ENCODE peak calls at places on chromosomes 5 and 9, in six cellular contexts. One of them, this sample, is unnamed.
A peak's percentile ranks its signal among the peaks of the same experiment; 100 is the strongest.

GRCh38 chr5:92613546-92613945 is 967.5 kb downstream of the NR2F1-AS1 start:
- DNase-seq in spleen: no peak
- DNase-seq in stomach: no peak
- DNase-seq in SK-N-SH: no peak
- DNase-seq in Panc1: no peak
- DNase-seq in HCT116: peak; percentile 1
- DNase-seq in this sample: no peak

GRCh38 chr9:113654605-113655193 is 191.2 kb downstream of the RGS3 start:
- DNase-seq in SK-N-SH: no peak
- DNase-seq in HCT116: no peak
- DNase-seq in stomach: no peak
- DNase-seq in Panc1: no peak
- DNase-seq in spleen: no peak
- DNase-seq in this sample: no peak

GRCh38 chr5:58582004-58582403 is 871 bp upstream of the RAB3C start:
- DNase-seq in spleen: peak; percentile 82
- DNase-seq in Panc1: no peak
- DNase-seq in HCT116: no peak
- DNase-seq in stomach: no peak
- DNase-seq in SK-N-SH: peak; percentile 65
- DNase-seq in this sample: no peak

GRCh38 chr9:16342621-16343020 is 527.8 kb downstream of the BNC2 start:
- DNase-seq in spleen: no peak
- DNase-seq in SK-N-SH: no peak
- DNase-seq in stomach: no peak
- DNase-seq in Panc1: no peak
- DNase-seq in HCT116: no peak
- DNase-seq in this sample: no peak

GRCh38 chr5:147857302-147858129 is 21.0 kb upstream of the SCGB3A2 start:
- DNase-seq in stomach: peak; percentile 79
- DNase-seq in Panc1: peak; percentile 52
- DNase-seq in spleen: no peak
- DNase-seq in HCT116: peak; percentile 47
- DNase-seq in SK-N-SH: peak; percentile 21
- DNase-seq in this sample: peak; percentile 75

GRCh38 chr9:20606637-20607036 is 15.7 kb downstream of the MLLT3 start:
- DNase-seq in SK-N-SH: no peak
- DNase-seq in spleen: no peak
- DNase-seq in Panc1: no peak
- DNase-seq in HCT116: no peak
- DNase-seq in stomach: no peak
- DNase-seq in this sample: no peak

GRCh38 chr5:84480873-84481637 is 96.4 kb upstream of the EDIL3 start:
- DNase-seq in HCT116: no peak
- DNase-seq in spleen: no peak
- DNase-seq in stomach: no peak
- DNase-seq in SK-N-SH: no peak
- DNase-seq in Panc1: no peak
- DNase-seq in this sample: no peak

GRCh38 chr5:107538331-107539162 is 132.2 kb downstream of the EFNA5 start:
- DNase-seq in Panc1: no peak
- DNase-seq in SK-N-SH: no peak
- DNase-seq in stomach: no peak
- DNase-seq in HCT116: no peak
- DNase-seq in spleen: no peak
- DNase-seq in this sample: no peak

GRCh38 chr5:151470440-151470839 is 23.0 kb downstream of the SLC36A1 start:
- DNase-seq in Panc1: no peak
- DNase-seq in HCT116: no peak
- DNase-seq in SK-N-SH: no peak
- DNase-seq in stomach: no peak
- DNase-seq in spleen: no peak
- DNase-seq in this sample: no peak

GRCh38 chr9:123893831-123894460 is 36.0 kb downstream of the DENND1A start:
- DNase-seq in stomach: no peak
- DNase-seq in HCT116: no peak
- DNase-seq in SK-N-SH: no peak
- DNase-seq in spleen: no peak
- DNase-seq in Panc1: peak; percentile 2
- DNase-seq in this sample: no peak

GRCh38 chr9:100856238-100856637 is 172.3 kb upstream of the PLPPR1 start:
- DNase-seq in spleen: no peak
- DNase-seq in SK-N-SH: no peak
- DNase-seq in stomach: no peak
- DNase-seq in Panc1: no peak
- DNase-seq in HCT116: no peak
- DNase-seq in this sample: no peak

GRCh38 chr9:81538929-81539716 is 150.2 kb downstream of the TLE1 start:
- DNase-seq in HCT116: no peak
- DNase-seq in spleen: no peak
- DNase-seq in stomach: no peak
- DNase-seq in SK-N-SH: no peak
- DNase-seq in Panc1: no peak
- DNase-seq in this sample: no peak

GRCh38 chr9:77673912-77674791 is 26.0 kb upstream of the GNA14 start:
- DNase-seq in SK-N-SH: no peak
- DNase-seq in spleen: no peak
- DNase-seq in stomach: no peak
- DNase-seq in HCT116: no peak
- DNase-seq in Panc1: no peak
- DNase-seq in this sample: no peak

GRCh38 chr5:103744159-103744558 is 181.6 kb upstream of the NUDT12 start:
- DNase-seq in spleen: no peak
- DNase-seq in Panc1: no peak
- DNase-seq in SK-N-SH: no peak
- DNase-seq in HCT116: no peak
- DNase-seq in stomach: no peak
- DNase-seq in this sample: no peak

GRCh38 chr5:177448244-177448950 is 1.8 kb downstream of the PRR7 start:
- DNase-seq in stomach: no peak
- DNase-seq in spleen: no peak
- DNase-seq in SK-N-SH: no peak
- DNase-seq in HCT116: no peak
- DNase-seq in Panc1: no peak
- DNase-seq in this sample: no peak
- H3K4me3 ChIP-seq in stomach: no peak overlapping the region
- H3K4me3 ChIP-seq in spleen: no peak overlapping the region
- H3K4me3 ChIP-seq in SK-N-SH: peak overlapping the region; percentile 66
- H3K4me3 ChIP-seq in HCT116: peak overlapping the region; percentile 55
- H3K4me3 ChIP-seq in Panc1: peak overlapping the region; percentile 54
- H3K4me3 ChIP-seq in this sample: peak overlapping the region; percentile 59

DNA sequence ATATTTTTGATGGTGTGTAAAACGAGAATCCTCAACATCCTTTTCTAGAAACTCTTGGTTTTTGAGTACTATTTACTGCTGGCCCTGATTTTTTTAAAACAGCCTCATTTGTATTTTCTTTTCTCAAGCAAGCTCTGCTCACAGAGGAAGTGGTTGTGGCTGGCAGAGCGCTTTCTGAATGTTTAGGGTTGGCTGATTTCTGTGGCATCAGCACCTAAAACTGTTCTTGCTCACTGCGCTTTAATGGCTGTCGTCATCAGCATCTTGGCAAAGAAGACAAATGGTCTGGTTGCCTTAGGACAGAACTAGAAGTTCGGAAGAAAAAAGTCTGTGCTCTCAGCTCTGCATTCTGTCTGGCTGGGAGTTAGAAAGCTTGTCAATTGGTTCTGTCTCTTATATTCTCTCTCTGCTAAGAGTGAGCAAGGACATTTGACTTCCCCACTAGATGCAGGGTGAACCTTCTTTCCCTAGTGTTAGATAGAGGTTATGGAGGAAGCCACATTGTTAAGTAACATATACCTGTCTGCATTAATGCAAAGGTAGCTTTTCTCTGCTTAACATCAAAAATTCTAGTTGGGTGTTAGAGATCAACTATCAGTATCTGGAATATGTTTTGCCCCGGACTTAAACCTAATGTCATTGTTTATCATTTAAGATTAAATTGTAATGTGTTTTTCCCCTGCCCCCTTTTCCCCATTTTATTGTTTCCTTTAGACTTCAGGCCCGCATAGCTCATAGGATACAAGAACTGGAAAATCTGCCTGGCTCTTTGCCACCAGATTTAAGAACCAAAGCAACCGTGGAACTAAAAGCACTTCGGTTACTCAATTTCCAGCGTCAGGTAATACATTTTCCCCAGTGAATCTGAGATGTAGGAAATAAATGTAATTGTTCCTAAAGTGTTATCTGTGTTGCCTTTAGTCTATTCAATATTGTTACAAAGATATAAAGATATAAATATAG is 39.0 kb downstream of the SMARCA2 start:
- DNase-seq in stomach: peak; percentile 33
- DNase-seq in spleen: peak; percentile 81
- DNase-seq in HCT116: no peak
- DNase-seq in Panc1: no peak
- DNase-seq in SK-N-SH: no peak
- DNase-seq in this sample: no peak
- H3K27ac ChIP-seq in stomach: peak overlapping the region; percentile 56
- H3K27ac ChIP-seq in spleen: peak overlapping the region; percentile 23
- H3K27ac ChIP-seq in HCT116: no peak overlapping the region
- H3K27ac ChIP-seq in Panc1: no peak overlapping the region
- H3K27ac ChIP-seq in SK-N-SH: no peak overlapping the region
- H3K27ac ChIP-seq in this sample: no peak overlapping the region

DNA sequence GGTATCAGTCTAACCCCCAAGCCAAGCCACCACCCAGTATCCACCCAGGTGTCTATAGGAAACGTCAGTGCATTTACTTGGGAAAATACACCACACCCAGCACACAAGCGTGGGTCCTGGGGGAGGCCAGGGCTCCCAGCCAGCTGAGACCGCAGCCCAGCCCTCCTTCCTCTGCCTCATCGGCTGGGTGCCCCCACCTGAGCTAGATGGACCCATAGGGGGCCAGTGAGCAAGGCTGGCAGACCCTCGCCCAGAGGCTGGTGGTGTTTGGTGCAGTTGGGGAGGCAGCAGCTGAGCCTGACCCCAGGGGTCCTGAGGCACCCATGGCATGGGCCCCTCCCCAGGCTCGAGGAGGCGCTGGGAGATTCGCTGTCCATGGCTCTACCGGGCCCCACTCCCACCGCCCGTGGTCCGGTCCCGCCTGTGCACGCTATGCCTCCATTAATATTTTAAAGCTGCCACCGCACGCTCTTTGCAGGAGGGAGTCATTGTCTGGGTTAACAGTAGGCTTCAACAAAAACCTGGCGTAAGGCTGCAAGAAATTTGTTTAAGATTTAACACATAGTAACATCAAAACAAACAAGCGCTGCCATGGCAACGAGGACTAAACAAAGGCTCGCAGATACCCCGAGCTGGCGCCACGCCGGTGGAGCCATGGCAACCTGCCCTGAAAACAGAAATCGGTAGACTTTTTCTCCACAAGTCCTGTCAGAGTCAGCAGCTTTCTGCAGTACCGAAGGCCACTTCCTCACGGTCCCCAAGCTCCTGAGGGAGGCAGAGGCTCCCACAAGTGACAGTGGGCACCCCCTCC is 20.6 kb downstream of the TPPP start:
- DNase-seq in Panc1: no peak
- DNase-seq in SK-N-SH: peak; percentile 84
- DNase-seq in HCT116: no peak
- DNase-seq in spleen: peak; percentile 77
- DNase-seq in stomach: peak; percentile 64
- DNase-seq in this sample: peak; percentile 45
- TF ChIP-seq POLR2AphosphoS5 in Panc1: no peak
- TF ChIP-seq POLR2AphosphoS5 in SK-N-SH: no peak
- TF ChIP-seq POLR2AphosphoS5 in HCT116: no peak
- TF ChIP-seq POLR2AphosphoS5 in spleen: no peak
- TF ChIP-seq POLR2AphosphoS5 in stomach: no peak
- TF ChIP-seq POLR2AphosphoS5 in this sample: no peak

DNA sequence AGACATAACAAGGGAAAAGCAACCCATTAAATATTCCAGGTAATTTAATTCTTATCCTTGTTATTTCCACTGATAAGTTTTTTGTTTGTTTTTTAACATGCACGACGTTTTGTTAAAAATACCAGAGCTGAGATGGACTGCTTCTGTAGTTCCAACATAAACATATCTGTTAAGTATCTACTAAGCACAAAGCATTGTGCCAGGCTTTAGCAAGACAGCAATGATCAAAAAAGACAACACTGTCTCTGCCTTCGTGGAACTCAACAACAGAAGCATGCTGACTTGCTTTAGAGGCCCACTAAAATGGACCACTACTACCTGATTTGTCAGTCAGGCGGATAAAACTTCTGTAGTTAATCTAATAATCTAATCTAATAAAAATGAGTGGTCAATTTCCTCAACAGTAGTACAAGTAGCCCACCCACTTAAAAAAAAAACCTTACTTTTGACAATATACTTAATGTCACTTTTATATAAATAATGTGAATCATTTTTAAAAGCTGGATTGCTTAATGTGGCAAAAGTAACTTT is 3.1 kb downstream of the RAB14 start:
- DNase-seq in Panc1: no peak
- DNase-seq in SK-N-SH: no peak
- DNase-seq in stomach: no peak
- DNase-seq in spleen: no peak
- DNase-seq in HCT116: no peak
- DNase-seq in this sample: no peak
- H3K4me3 ChIP-seq in Panc1: peak overlapping the region; percentile 82
- H3K4me3 ChIP-seq in SK-N-SH: no peak overlapping the region
- H3K4me3 ChIP-seq in stomach: no peak overlapping the region
- H3K4me3 ChIP-seq in spleen: no peak overlapping the region
- H3K4me3 ChIP-seq in HCT116: no peak overlapping the region
- H3K4me3 ChIP-seq in this sample: peak overlapping the region; percentile 77

GRCh38 chr9:130443456-130443801 is 1.3 kb upstream of the ASS1 start:
- DNase-seq in stomach: no peak
- DNase-seq in SK-N-SH: no peak
- DNase-seq in Panc1: no peak
- DNase-seq in spleen: no peak
- DNase-seq in HCT116: no peak
- DNase-seq in this sample: no peak

GRCh38 chr9:130445268-130445983 is 665 bp downstream of the ASS1 start:
- DNase-seq in stomach: peak; percentile 62
- DNase-seq in spleen: peak; percentile 64
- DNase-seq in HCT116: no peak
- DNase-seq in Panc1: no peak
- DNase-seq in SK-N-SH: no peak
- DNase-seq in this sample: no peak

GRCh38 chr9:130446111-130446861 is 1.5 kb downstream of the ASS1 start:
- DNase-seq in Panc1: no peak
- DNase-seq in stomach: peak; percentile 62
- DNase-seq in SK-N-SH: peak; percentile 81
- DNase-seq in HCT116: no peak
- DNase-seq in spleen: no peak
- DNase-seq in this sample: peak; percentile 69

GRCh38 chr9:130443840-130444492 is 795 bp upstream of the ASS1 start:
- DNase-seq in HCT116: no peak
- DNase-seq in SK-N-SH: no peak
- DNase-seq in Panc1: no peak
- DNase-seq in spleen: no peak
- DNase-seq in stomach: no peak
- DNase-seq in this sample: no peak

DNA sequence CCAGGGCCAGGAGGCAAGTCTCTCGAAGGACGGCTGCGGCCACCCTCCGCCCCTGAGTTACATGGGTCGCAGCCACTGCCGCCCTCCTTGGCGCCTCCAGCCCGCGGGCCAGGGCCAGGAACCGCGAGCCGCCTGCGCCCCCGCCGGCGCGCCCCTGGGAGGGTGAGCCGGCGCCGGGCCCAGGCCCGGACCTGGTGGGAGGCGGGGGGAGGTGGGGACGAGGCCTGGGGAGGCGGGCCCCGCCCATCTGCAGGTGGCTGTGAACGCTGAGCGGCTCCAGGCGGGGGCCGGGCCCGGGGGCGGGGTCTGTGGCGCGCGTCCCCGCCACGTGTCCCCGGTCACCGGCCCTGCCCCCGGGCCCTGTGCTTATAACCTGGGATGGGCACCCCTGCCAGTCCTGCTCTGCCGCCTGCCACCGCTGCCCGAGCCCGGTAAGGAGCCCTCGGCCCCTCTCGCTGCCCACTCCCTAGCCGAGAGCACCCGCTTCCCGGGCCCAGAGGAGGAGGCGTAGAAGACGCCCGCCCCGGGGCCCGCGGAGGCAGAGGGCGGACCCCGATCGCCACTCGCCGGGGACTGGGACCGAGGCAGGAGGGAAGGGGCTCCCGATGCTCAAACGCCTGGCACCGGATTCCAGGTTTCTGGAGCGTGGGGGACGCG is at the start of gene ASS1:
- DNase-seq in SK-N-SH: no peak
- DNase-seq in stomach: peak; percentile 90
- DNase-seq in HCT116: no peak
- DNase-seq in Panc1: no peak
- DNase-seq in spleen: no peak
- DNase-seq in this sample: no peak
- H3K27ac ChIP-seq in SK-N-SH: no peak within 1 kb of the TSS
- H3K27ac ChIP-seq in stomach: peak within 1 kb of the TSS; percentile 91
- H3K27ac ChIP-seq in HCT116: peak within 1 kb of the TSS; percentile 51
- H3K27ac ChIP-seq in Panc1: peak within 1 kb of the TSS; percentile 44
- H3K27ac ChIP-seq in spleen: no peak within 1 kb of the TSS
- H3K27ac ChIP-seq in this sample: peak within 1 kb of the TSS; percentile 95

This sample was measured in SK-N-MC.